ENCODE peak calls at places on chromosomes 5 and 9, in eight cellular contexts. P is sigmoid colon; H is A549; X is dorsolateral prefrontal cortex; S is mammary epithelial cell; E is cardiac muscle cell; Q is RWPE1; O is CD4-positive, alpha-beta T cell. Z is an unnamed sample.

GRCh38 chr5:65418661-65419060 is 63.1 kb downstream of the ADAMTS6 start:
- DNase-seq in P (no peak), H (no peak), X (no peak), S (peak), E (no peak), Q (no peak), O (no peak), Z (no peak)

GRCh38 chr9:38295751-38296150 is 96.8 kb upstream of the ALDH1B1 start:
- DNase-seq in P (no peak), H (no peak), X (no peak), S (peak), E (no peak), Q (peak), O (no peak), Z (no peak)

GRCh38 chr9:123749580-123750202 is 180.2 kb downstream of the DENND1A start:
- DNase-seq in P (no peak), H (no peak), X (no peak), S (peak), E (no peak), Q (peak), O (no peak), Z (no peak)

GRCh38 chr5:160342413-160342941 is 27.9 kb downstream of the C1QTNF2 start:
- DNase-seq in P (peak), H (no peak), X (no peak), S (peak), E (no peak), Q (peak), O (no peak), Z (peak)

GRCh38 chr5:133052317-133053175 is 733 bp downstream of the HSPA4 start:
- DNase-seq in P (peak), H (peak), X (peak), S (peak), E (peak), Q (peak), O (no peak), Z (peak)

GRCh38 chr5:151214614-151215545 is 9.0 kb downstream of the CCDC69 start:
- DNase-seq in P (no peak), H (no peak), X (no peak), S (no peak), E (no peak), Q (no peak), O (no peak), Z (no peak)

GRCh38 chr9:76657265-76657664 is 107.0 kb upstream of the PCA3 start:
- DNase-seq in P (no peak), H (no peak), X (no peak), S (no peak), E (no peak), Q (no peak), O (no peak), Z (no peak)

GRCh38 chr5:177473461-177473991 is at the start of gene DBN1:
- DNase-seq in P (peak), H (peak), X (no peak), S (no peak), E (peak), Q (peak), O (no peak), Z (peak)

GRCh38 chr5:125657936-125658335 is 765.3 kb upstream of the GRAMD2B start:
- DNase-seq in P (no peak), H (no peak), X (no peak), S (no peak), E (no peak), Q (no peak), O (no peak), Z (no peak)

GRCh38 chr5:177389368-177390169 is 5.3 kb downstream of the SLC34A1 start:
- DNase-seq in P (no peak), H (no peak), X (no peak), S (peak), E (no peak), Q (peak), O (no peak), Z (no peak)

GRCh38 chr9:18059043-18059442 is 414.9 kb upstream of the ADAMTSL1 start:
- DNase-seq in P (no peak), H (no peak), X (no peak), S (no peak), E (no peak), Q (no peak), O (no peak), Z (no peak)

GRCh38 chr9:35743880-35744518 is 5.0 kb downstream of the GBA2 start:
- DNase-seq in P (peak), H (no peak), X (no peak), S (no peak), E (no peak), Q (no peak), O (no peak), Z (no peak)

GRCh38 chr9:35748239-35748857 is 680 bp downstream of the GBA2 start:
- DNase-seq in P (no peak), H (no peak), X (no peak), S (peak), E (no peak), Q (no peak), O (no peak), Z (no peak)

GRCh38 chr9:35746583-35746982 is 2.4 kb downstream of the GBA2 start:
- DNase-seq in P (no peak), H (no peak), X (no peak), S (peak), E (no peak), Q (no peak), O (no peak), Z (no peak)

GRCh38 chr9:35748858-35749514 is at the start of the genes GBA2 and RGP1:
- DNase-seq in P (peak), H (peak), X (peak), S (peak), E (peak), Q (peak), O (peak), Z (peak)

DNA sequence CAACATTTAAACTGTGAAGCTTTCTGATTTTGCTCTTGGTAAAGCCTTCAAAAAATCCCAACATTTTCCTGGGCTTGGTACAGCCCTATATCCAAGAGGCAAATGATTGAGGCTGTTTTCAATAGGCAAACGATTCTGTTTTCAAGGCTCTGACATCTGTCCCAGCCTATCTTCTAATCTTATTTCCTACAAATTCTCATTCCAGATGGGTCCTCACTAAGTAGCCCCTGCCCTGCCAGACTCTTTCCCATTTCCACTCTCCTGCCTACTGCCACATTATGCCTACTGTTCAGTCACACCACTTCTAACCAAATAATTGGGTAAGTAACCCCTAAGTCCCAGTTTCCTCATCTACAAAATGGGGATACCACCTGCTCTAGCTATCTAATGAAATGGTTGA is 3.5 kb downstream of the GBA2 start:
- DNase-seq in P (no peak), H (no peak), X (no peak), S (no peak), E (no peak), Q (no peak), O (no peak), Z (no peak)
- H3K27ac ChIP-seq in P (peak), H (no peak), X (no peak), S (no peak), E (no peak), Q (no peak), O (no peak), Z (no peak)

GRCh38 chr9:104879555-104880318 is 48.2 kb downstream of the ABCA1 start:
- DNase-seq in P (no peak), H (no peak), X (no peak), S (no peak), E (peak), Q (no peak), O (no peak), Z (no peak)
- H3K27ac ChIP-seq in P (peak), H (no peak), X (no peak), S (no peak), E (no peak), Q (peak), O (no peak), Z (no peak)

GRCh38 chr9:134640491-134641172 is 971 bp upstream of the COL5A1 start:
- DNase-seq in P (no peak), H (no peak), X (no peak), S (no peak), E (no peak), Q (no peak), O (no peak), Z (no peak)
- H3K27ac ChIP-seq in P (peak), H (peak), X (no peak), S (no peak), E (peak), Q (peak), O (no peak), Z (peak)

GRCh38 chr5:102666164-102666951 is 88.7 kb upstream of the PAM start:
- DNase-seq in P (no peak), H (no peak), X (peak), S (no peak), E (no peak), Q (no peak), O (no peak), Z (no peak)

GRCh38 chr5:102663771-102664530 is 91.2 kb upstream of the PAM start:
- DNase-seq in P (no peak), H (no peak), X (no peak), S (peak), E (no peak), Q (peak), O (no peak), Z (no peak)

GRCh38 chr5:102670224-102670836 is 84.8 kb upstream of the PAM start:
- DNase-seq in P (no peak), H (peak), X (no peak), S (peak), E (peak), Q (peak), O (no peak), Z (peak)

GRCh38 chr5:102668220-102668930 is 86.7 kb upstream of the PAM start:
- DNase-seq in P (no peak), H (no peak), X (no peak), S (no peak), E (no peak), Q (no peak), O (no peak), Z (no peak)

DNA sequence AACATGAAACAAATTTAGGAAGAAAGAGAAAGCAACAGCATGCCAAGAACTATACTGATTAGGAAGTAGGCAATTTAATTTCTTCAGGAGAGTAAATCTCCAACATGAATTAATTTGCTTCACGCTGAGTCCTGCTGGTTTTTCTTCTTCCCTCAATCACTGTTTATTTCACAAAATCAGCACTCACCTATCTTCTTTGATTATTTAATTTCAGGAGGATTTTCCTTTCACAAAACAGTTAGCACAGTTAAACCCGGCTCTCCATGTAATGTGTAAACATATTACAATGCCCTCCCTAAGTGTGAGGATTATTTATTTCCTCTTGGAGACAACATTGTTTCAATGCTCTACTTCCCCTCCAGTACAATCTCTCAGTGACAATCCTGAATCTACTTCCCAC is 90.2 kb upstream of the PAM start:
- DNase-seq in P (no peak), H (no peak), X (no peak), S (no peak), E (no peak), Q (no peak), O (no peak), Z (no peak)
- H3K27ac ChIP-seq in P (no peak), H (no peak), X (peak), S (no peak), E (no peak), Q (no peak), O (no peak), Z (no peak)

DNA sequence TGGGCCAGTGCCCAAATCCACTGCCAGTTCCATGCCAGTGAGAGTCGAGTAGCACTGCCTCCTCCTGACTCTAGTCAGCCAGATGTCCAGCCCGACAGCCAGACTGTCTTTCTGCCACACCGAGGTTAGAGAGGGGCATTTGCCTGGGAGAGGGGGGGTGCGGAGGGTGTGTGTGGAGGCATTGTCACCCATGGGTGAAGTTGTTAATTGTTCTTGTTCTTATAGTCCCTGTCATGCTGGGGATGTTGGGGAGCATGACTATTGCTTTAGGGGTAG is 1.1 kb downstream of the RGP1 start:
- DNase-seq in P (no peak), H (no peak), X (no peak), S (no peak), E (no peak), Q (no peak), O (no peak), Z (no peak)
- H3K27ac ChIP-seq in P (peak), H (peak), X (peak), S (peak), E (peak), Q (peak), O (peak), Z (no peak)

GRCh38 chr9:121303456-121304451 is 35.8 kb downstream of the GSN start:
- DNase-seq in P (peak), H (no peak), X (peak), S (no peak), E (no peak), Q (no peak), O (no peak), Z (no peak)

GRCh38 chr9:121301881-121302286 is 33.9 kb downstream of the GSN start:
- DNase-seq in P (peak), H (no peak), X (peak), S (no peak), E (no peak), Q (no peak), O (no peak), Z (no peak)

GRCh38 chr9:121302786-121303185 is 34.8 kb downstream of the GSN start:
- DNase-seq in P (peak), H (no peak), X (peak), S (no peak), E (no peak), Q (no peak), O (no peak), Z (no peak)

GRCh38 chr9:121300283-121301119 is 32.5 kb downstream of the GSN start:
- DNase-seq in P (peak), H (no peak), X (no peak), S (no peak), E (no peak), Q (no peak), O (no peak), Z (no peak)

DNA sequence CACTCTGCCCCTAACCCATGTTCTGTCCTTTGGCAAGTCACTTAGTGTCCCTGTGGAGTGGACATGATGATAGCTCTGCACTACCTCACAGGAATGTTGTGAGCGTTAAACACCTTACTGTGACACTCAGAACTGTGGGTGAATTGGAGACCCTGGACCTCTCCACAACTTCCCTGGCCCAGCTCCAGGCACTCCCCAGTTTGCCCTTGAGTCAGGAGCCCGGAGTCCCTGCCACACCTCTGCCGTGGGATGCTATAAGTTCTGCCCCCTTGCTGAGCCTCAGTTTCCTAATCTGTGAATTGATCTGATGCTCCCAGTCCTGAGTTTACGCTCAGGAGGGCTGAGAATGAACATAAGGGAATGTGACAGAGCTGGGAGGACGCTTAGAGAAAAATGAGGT is 34.4 kb downstream of the GSN start:
- DNase-seq in P (peak), H (no peak), X (peak), S (no peak), E (no peak), Q (no peak), O (no peak), Z (no peak)
- H3K27ac ChIP-seq in P (peak), H (no peak), X (peak), S (no peak), E (no peak), Q (no peak), O (no peak), Z (no peak)

DNA sequence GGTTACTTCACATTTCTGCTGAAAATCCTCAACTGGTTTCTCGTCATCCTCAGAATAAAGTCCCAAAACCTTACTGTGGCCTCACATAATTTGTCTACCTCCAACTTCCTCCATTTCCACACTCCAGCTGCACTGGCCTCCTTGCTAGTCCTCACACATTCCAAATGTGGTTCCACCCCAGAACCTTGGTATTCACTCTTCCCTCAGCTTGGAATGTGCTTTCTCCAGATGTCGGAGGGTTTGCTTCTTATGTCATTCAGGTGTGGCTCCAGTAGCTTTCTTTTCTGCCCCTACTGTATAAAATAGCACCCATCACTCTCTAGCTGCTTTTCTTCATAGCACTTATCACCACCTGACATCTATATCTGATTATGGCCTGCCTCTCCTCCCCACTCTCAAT is 102.5 kb upstream of the IFNK start:
- DNase-seq in P (no peak), H (no peak), X (no peak), S (peak), E (no peak), Q (no peak), O (no peak), Z (no peak)
- H3K27ac ChIP-seq in P (no peak), H (no peak), X (peak), S (peak), E (no peak), Q (peak), O (no peak), Z (no peak)